ENCODE peak calls at places on chromosome 4, in six cellular contexts. One of them, this sample, is unnamed.

GRCh38 chr4:180578175-180578574 is 1665.0 kb upstream of the TENM3 start:
- DNase-seq in right lobe of liver: no peak
- DNase-seq in suprapubic skin: no peak
- DNase-seq in H9: no peak
- DNase-seq in A673: no peak
- DNase-seq in upper lobe of right lung: no peak
- DNase-seq in this sample: no peak

GRCh38 chr4:48445704-48446103 is 37.4 kb upstream of the SLC10A4 start:
- DNase-seq in right lobe of liver: no peak
- DNase-seq in suprapubic skin: no peak
- DNase-seq in H9: no peak
- DNase-seq in A673: peak; percentile 29
- DNase-seq in upper lobe of right lung: no peak
- DNase-seq in this sample: no peak

GRCh38 chr4:144280688-144281087 is 140.2 kb upstream of the GYPA start:
- DNase-seq in right lobe of liver: no peak
- DNase-seq in suprapubic skin: no peak
- DNase-seq in H9: no peak
- DNase-seq in A673: no peak
- DNase-seq in upper lobe of right lung: no peak
- DNase-seq in this sample: no peak

GRCh38 chr4:94567811-94568210 is 116.1 kb downstream of the PDLIM5 start:
- DNase-seq in right lobe of liver: no peak
- DNase-seq in suprapubic skin: no peak
- DNase-seq in H9: no peak
- DNase-seq in A673: no peak
- DNase-seq in upper lobe of right lung: no peak
- DNase-seq in this sample: no peak

GRCh38 chr4:111399523-111400135 is 745.6 kb upstream of the FAM241A start:
- DNase-seq in right lobe of liver: no peak
- DNase-seq in suprapubic skin: no peak
- DNase-seq in H9: no peak
- DNase-seq in A673: peak; percentile 52
- DNase-seq in upper lobe of right lung: no peak
- DNase-seq in this sample: no peak

GRCh38 chr4:164821711-164822110 is 55.3 kb upstream of the APELA start:
- DNase-seq in right lobe of liver: no peak
- DNase-seq in suprapubic skin: no peak
- DNase-seq in H9: no peak
- DNase-seq in A673: no peak
- DNase-seq in upper lobe of right lung: no peak
- DNase-seq in this sample: no peak

GRCh38 chr4:67054901-67055300 is 490.4 kb downstream of the CENPC start:
- DNase-seq in right lobe of liver: no peak
- DNase-seq in suprapubic skin: no peak
- DNase-seq in H9: no peak
- DNase-seq in A673: no peak
- DNase-seq in upper lobe of right lung: no peak
- DNase-seq in this sample: no peak

GRCh38 chr4:152673489-152673888 is 6.3 kb downstream of the TMEM154 start:
- DNase-seq in right lobe of liver: no peak
- DNase-seq in suprapubic skin: no peak
- DNase-seq in H9: no peak
- DNase-seq in A673: no peak
- DNase-seq in upper lobe of right lung: no peak
- DNase-seq in this sample: no peak

GRCh38 chr4:128384091-128384520 is 96.5 kb upstream of the PGRMC2 start:
- DNase-seq in right lobe of liver: no peak
- DNase-seq in suprapubic skin: no peak
- DNase-seq in H9: no peak
- DNase-seq in A673: peak; percentile 14
- DNase-seq in upper lobe of right lung: no peak
- DNase-seq in this sample: no peak

GRCh38 chr4:47471064-47471463 is 7.6 kb upstream of the COMMD8 start:
- DNase-seq in right lobe of liver: no peak
- DNase-seq in suprapubic skin: no peak
- DNase-seq in H9: no peak
- DNase-seq in A673: no peak
- DNase-seq in upper lobe of right lung: no peak
- DNase-seq in this sample: no peak

GRCh38 chr4:86449746-86450145 is 89.9 kb upstream of the MAPK10 start:
- DNase-seq in right lobe of liver: no peak
- DNase-seq in suprapubic skin: no peak
- DNase-seq in H9: no peak
- DNase-seq in A673: peak; percentile 4
- DNase-seq in upper lobe of right lung: no peak
- DNase-seq in this sample: no peak

GRCh38 chr4:36290641-36291040 is 9.2 kb downstream of the DTHD1 start:
- DNase-seq in right lobe of liver: no peak
- DNase-seq in suprapubic skin: no peak
- DNase-seq in H9: no peak
- DNase-seq in A673: no peak
- DNase-seq in upper lobe of right lung: no peak
- DNase-seq in this sample: no peak

GRCh38 chr4:175127314-175127713 is 209.2 kb downstream of the ADAM29 start:
- DNase-seq in right lobe of liver: no peak
- DNase-seq in suprapubic skin: no peak
- DNase-seq in H9: no peak
- DNase-seq in A673: no peak
- DNase-seq in upper lobe of right lung: no peak
- DNase-seq in this sample: no peak

GRCh38 chr4:2944091-2944482 is 19.1 kb downstream of the NOP14 start:
- DNase-seq in right lobe of liver: no peak
- DNase-seq in suprapubic skin: no peak
- DNase-seq in H9: no peak
- DNase-seq in A673: no peak
- DNase-seq in upper lobe of right lung: no peak
- DNase-seq in this sample: no peak

GRCh38 chr4:8269535-8270417 is at the start of gene HTRA3:
- DNase-seq in right lobe of liver: no peak
- DNase-seq in suprapubic skin: no peak
- DNase-seq in H9: peak; percentile 68
- DNase-seq in A673: no peak
- DNase-seq in upper lobe of right lung: no peak
- DNase-seq in this sample: no peak

GRCh38 chr4:105283501-105283900 is 136.8 kb downstream of the TET2 start:
- DNase-seq in right lobe of liver: no peak
- DNase-seq in suprapubic skin: no peak
- DNase-seq in H9: no peak
- DNase-seq in A673: no peak
- DNase-seq in upper lobe of right lung: no peak
- DNase-seq in this sample: no peak

GRCh38 chr4:146179784-146180405 is 4.4 kb downstream of the LSM6 start:
- DNase-seq in right lobe of liver: no peak
- DNase-seq in suprapubic skin: no peak
- DNase-seq in H9: no peak
- DNase-seq in A673: no peak
- DNase-seq in upper lobe of right lung: no peak
- DNase-seq in this sample: no peak

GRCh38 chr4:155952546-155952945 is 1.1 kb downstream of the CTSO start:
- DNase-seq in right lobe of liver: no peak
- DNase-seq in suprapubic skin: no peak
- DNase-seq in H9: no peak
- DNase-seq in A673: no peak
- DNase-seq in upper lobe of right lung: no peak
- DNase-seq in this sample: no peak

GRCh38 chr4:156830356-156830755 is 141.2 kb downstream of the PDGFC start:
- DNase-seq in right lobe of liver: no peak
- DNase-seq in suprapubic skin: no peak
- DNase-seq in H9: no peak
- DNase-seq in A673: no peak
- DNase-seq in upper lobe of right lung: no peak
- DNase-seq in this sample: no peak

GRCh38 chr4:185238750-185239149 is 29.4 kb downstream of the SNX25 start:
- DNase-seq in right lobe of liver: no peak
- DNase-seq in suprapubic skin: no peak
- DNase-seq in H9: no peak
- DNase-seq in A673: no peak
- DNase-seq in upper lobe of right lung: no peak
- DNase-seq in this sample: no peak

GRCh38 chr4:159297088-159297487 is 194.2 kb downstream of the RAPGEF2 start:
- DNase-seq in right lobe of liver: no peak
- DNase-seq in suprapubic skin: no peak
- DNase-seq in H9: no peak
- DNase-seq in A673: no peak
- DNase-seq in upper lobe of right lung: no peak
- DNase-seq in this sample: no peak
- TF ChIP-seq CTCF in right lobe of liver: no peak
- TF ChIP-seq CTCF in suprapubic skin: no peak
- TF ChIP-seq CTCF in H9: no peak
- TF ChIP-seq CTCF in A673: peak; percentile 44
- TF ChIP-seq CTCF in upper lobe of right lung: no peak
- TF ChIP-seq CTCF in this sample: no peak

GRCh38 chr4:37599092-37599800 is 86.9 kb downstream of the RELL1 start:
- DNase-seq in right lobe of liver: no peak
- DNase-seq in suprapubic skin: no peak
- DNase-seq in H9: no peak
- DNase-seq in A673: no peak
- DNase-seq in upper lobe of right lung: no peak
- DNase-seq in this sample: no peak
- H3K4me1 ChIP-seq in right lobe of liver: peaks cover 34% of the 10 kb centered on the region
- H3K4me1 ChIP-seq in suprapubic skin: peaks cover 6% of the 10 kb centered on the region
- H3K4me1 ChIP-seq in H9: peaks cover 4% of the 10 kb centered on the region
- H3K4me1 ChIP-seq in A673: peaks cover 8% of the 10 kb centered on the region
- H3K4me1 ChIP-seq in upper lobe of right lung: peaks cover 4% of the 10 kb centered on the region
- H3K4me1 ChIP-seq in this sample: no peaks in the 10 kb centered on the region

DNA sequence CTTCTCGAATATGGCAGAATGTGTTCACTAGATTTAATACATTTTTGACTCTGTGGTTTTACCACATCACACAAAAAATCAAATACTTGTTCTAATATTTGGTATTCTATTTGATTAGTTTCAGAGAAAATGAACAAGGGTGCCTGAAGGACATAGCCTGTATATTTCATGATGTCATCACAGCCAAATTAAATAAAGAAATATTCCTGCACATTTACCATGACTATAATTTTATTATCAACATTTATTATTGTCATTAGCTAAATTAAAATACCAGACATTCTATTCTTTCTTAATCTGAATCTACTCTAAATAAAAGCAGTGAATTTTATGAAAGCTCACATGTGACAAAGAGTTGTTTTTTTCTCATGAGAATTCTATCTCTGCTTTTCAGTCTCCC is 980.5 kb downstream of the PCDH18 start:
- DNase-seq in right lobe of liver: no peak
- DNase-seq in suprapubic skin: no peak
- DNase-seq in H9: no peak
- DNase-seq in A673: no peak
- DNase-seq in upper lobe of right lung: no peak
- DNase-seq in this sample: no peak
- TF ChIP-seq CTCF in right lobe of liver: no peak
- TF ChIP-seq CTCF in suprapubic skin: no peak
- TF ChIP-seq CTCF in H9: no peak
- TF ChIP-seq CTCF in A673: no peak
- TF ChIP-seq CTCF in upper lobe of right lung: no peak
- TF ChIP-seq CTCF in this sample: no peak

GRCh38 chr4:139641218-139641617 is 24.4 kb upstream of the MGST2 start:
- DNase-seq in right lobe of liver: no peak
- DNase-seq in suprapubic skin: no peak
- DNase-seq in H9: no peak
- DNase-seq in A673: no peak
- DNase-seq in upper lobe of right lung: no peak
- DNase-seq in this sample: no peak
- H3K4me1 ChIP-seq in right lobe of liver: no peaks in the 10 kb centered on the region
- H3K4me1 ChIP-seq in suprapubic skin: no peaks in the 10 kb centered on the region
- H3K4me1 ChIP-seq in H9: no peaks in the 10 kb centered on the region
- H3K4me1 ChIP-seq in A673: no peaks in the 10 kb centered on the region
- H3K4me1 ChIP-seq in upper lobe of right lung: no peaks in the 10 kb centered on the region
- H3K4me1 ChIP-seq in this sample: no peaks in the 10 kb centered on the region

GRCh38 chr4:121326580-121326979 is 54.2 kb downstream of the QRFPR start:
- DNase-seq in right lobe of liver: no peak
- DNase-seq in suprapubic skin: no peak
- DNase-seq in H9: no peak
- DNase-seq in A673: no peak
- DNase-seq in upper lobe of right lung: no peak
- DNase-seq in this sample: no peak

GRCh38 chr4:121330180-121330665 is 50.6 kb downstream of the QRFPR start:
- DNase-seq in right lobe of liver: no peak
- DNase-seq in suprapubic skin: no peak
- DNase-seq in H9: no peak
- DNase-seq in A673: no peak
- DNase-seq in upper lobe of right lung: no peak
- DNase-seq in this sample: no peak

DNA sequence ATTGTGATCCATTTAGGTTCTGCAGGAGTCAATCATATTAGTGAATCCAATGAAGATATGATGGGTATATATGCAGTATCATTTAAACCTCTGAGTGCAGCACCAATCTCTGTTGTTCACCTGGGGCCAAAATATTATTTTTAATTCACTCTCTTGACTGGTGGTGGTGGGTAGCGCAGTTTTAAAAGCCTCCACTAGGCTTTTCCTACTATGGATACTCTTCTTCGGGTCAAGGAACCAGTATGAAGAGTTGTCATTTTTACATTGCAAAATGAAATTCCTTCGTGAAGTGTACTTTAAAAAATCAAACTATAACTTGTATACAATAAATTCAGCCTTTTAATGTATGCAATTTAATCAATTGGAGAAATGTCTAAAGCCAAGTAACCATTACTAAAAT is 56.5 kb downstream of the QRFPR start:
- DNase-seq in right lobe of liver: no peak
- DNase-seq in suprapubic skin: no peak
- DNase-seq in H9: no peak
- DNase-seq in A673: no peak
- DNase-seq in upper lobe of right lung: no peak
- DNase-seq in this sample: no peak
- TF ChIP-seq CTCF in right lobe of liver: no peak
- TF ChIP-seq CTCF in suprapubic skin: no peak
- TF ChIP-seq CTCF in H9: peak; percentile 52
- TF ChIP-seq CTCF in A673: peak; percentile 14
- TF ChIP-seq CTCF in upper lobe of right lung: no peak
- TF ChIP-seq CTCF in this sample: no peak

GRCh38 chr4:1041147-1041935 is 29.9 kb downstream of the FGFRL1 start:
- DNase-seq in right lobe of liver: no peak
- DNase-seq in suprapubic skin: no peak
- DNase-seq in H9: no peak
- DNase-seq in A673: no peak
- DNase-seq in upper lobe of right lung: no peak
- DNase-seq in this sample: no peak
- H3K4me1 ChIP-seq in right lobe of liver: no peaks in the 10 kb centered on the region
- H3K4me1 ChIP-seq in suprapubic skin: peaks cover 60% of the 10 kb centered on the region
- H3K4me1 ChIP-seq in H9: no peaks in the 10 kb centered on the region
- H3K4me1 ChIP-seq in A673: no peaks in the 10 kb centered on the region
- H3K4me1 ChIP-seq in upper lobe of right lung: peaks cover 26% of the 10 kb centered on the region
- H3K4me1 ChIP-seq in this sample: peaks cover 15% of the 10 kb centered on the region

DNA sequence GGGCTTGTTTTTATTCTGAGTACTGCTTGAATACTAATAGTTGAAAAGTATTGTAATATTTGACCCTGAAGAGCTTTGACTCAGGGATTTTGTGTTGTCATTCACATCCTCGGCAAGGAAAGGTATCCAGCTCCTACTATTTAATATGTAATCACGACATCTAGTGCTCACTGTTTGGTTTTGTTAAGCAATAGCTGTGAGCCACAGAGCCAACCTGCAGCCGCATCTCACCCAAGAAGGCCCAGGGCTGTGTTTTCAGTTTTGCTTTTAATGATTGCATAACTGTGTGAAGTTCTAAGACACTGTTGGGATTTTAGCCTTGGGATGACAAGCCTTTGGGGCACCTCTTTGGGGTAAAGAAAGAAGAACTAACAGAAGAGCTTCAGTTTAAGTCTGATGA is 158.0 kb downstream of the RELL1 start:
- DNase-seq in right lobe of liver: peak; percentile 62
- DNase-seq in suprapubic skin: no peak
- DNase-seq in H9: no peak
- DNase-seq in A673: no peak
- DNase-seq in upper lobe of right lung: no peak
- DNase-seq in this sample: peak; percentile 24
- TF ChIP-seq CTCF in right lobe of liver: no peak
- TF ChIP-seq CTCF in suprapubic skin: no peak
- TF ChIP-seq CTCF in H9: no peak
- TF ChIP-seq CTCF in A673: no peak
- TF ChIP-seq CTCF in upper lobe of right lung: no peak
- TF ChIP-seq CTCF in this sample: peak; percentile 18

This sample was measured in prostate gland.